ENCODE peak calls at places on chromosomes 6 and 20, in nine cellular contexts. I is cardiac muscle cell, A is brain microvascular endothelial cell, X is foreskin fibroblast, H is sigmoid colon, C is fibroblast of the aortic adventitia, U is hepatocyte, D is nephron progenitor cell, B is fibroblast of mammary gland. F is an unnamed sample.

GRCh38 chr20:33021879-33022732 is 9.3 kb upstream of the BPIFB6 start:
- DNase-seq in A (no peak), X (no peak), D (no peak), I (no peak), U (no peak), B (no peak), H (no peak), C (no peak), F (no peak)

GRCh38 chr6:85127696-85128225 is 322.1 kb upstream of the NT5E start:
- DNase-seq in C (no peak), B (no peak), X (peak; percentile 43), H (no peak), D (no peak), I (no peak), U (no peak), A (no peak), F (no peak)

GRCh38 chr6:113205563-113205962 is 651.6 kb upstream of the MARCKS start:
- DNase-seq in X (no peak), B (no peak), U (no peak), D (no peak), A (no peak), C (no peak), H (no peak), I (no peak), F (no peak)

GRCh38 chr6:112311950-112312547 is 35.1 kb upstream of the RFPL4B start:
- DNase-seq in B (peak; percentile 57), C (peak; percentile 63), A (no peak), X (peak; percentile 65), D (no peak), H (no peak), U (peak; percentile 41), I (peak; percentile 54), F (peak; percentile 33)

GRCh38 chr6:155517282-155517681 is 61.6 kb upstream of the NOX3 start:
- DNase-seq in X (no peak), U (no peak), D (no peak), B (no peak), I (no peak), H (no peak), C (no peak), A (no peak), F (no peak)

GRCh38 chr6:20875369-20875963 is 341.2 kb downstream of the CDKAL1 start:
- DNase-seq in B (peak; percentile 58), I (peak; percentile 40), H (no peak), D (no peak), C (peak; percentile 71), U (peak; percentile 45), A (peak; percentile 62), X (peak; percentile 77), F (no peak)

GRCh38 chr6:145948878-145949613 is 15.1 kb downstream of the SHPRH start:
- DNase-seq in D (no peak), C (no peak), X (peak; percentile 10), I (no peak), A (no peak), U (no peak), H (no peak), B (no peak), F (no peak)

GRCh38 chr6:159043986-159044385 is 805 bp downstream of the TAGAP start:
- DNase-seq in I (no peak), X (no peak), U (no peak), H (no peak), C (no peak), B (no peak), A (no peak), D (no peak), F (no peak)

GRCh38 chr6:75287424-75287823 is 2.8 kb upstream of the TMEM30A start:
- DNase-seq in B (no peak), U (no peak), X (no peak), C (no peak), I (no peak), H (no peak), A (no peak), D (no peak), F (no peak)

GRCh38 chr6:121851056-121851455 is 415.6 kb downstream of the GJA1 start:
- DNase-seq in D (peak; percentile 4), I (peak; percentile 68), A (no peak), B (no peak), X (peak; percentile 42), H (no peak), U (peak; percentile 56), C (peak; percentile 53), F (no peak)

GRCh38 chr20:17620371-17621228 is 50.7 kb downstream of the DSTN start:
- DNase-seq in X (no peak), H (peak; percentile 69), B (no peak), D (no peak), I (no peak), C (no peak), A (no peak), U (no peak), F (no peak)

GRCh38 chr6:42454428-42454791 is 2.7 kb upstream of the TRERF1 start:
- DNase-seq in D (peak; percentile 40), U (peak; percentile 32), B (no peak), X (peak; percentile 14), H (no peak), I (peak; percentile 51), A (no peak), C (peak; percentile 61), F (no peak)

GRCh38 chr20:1943267-1944002 is 48.2 kb downstream of the SIRPA start:
- DNase-seq in U (peak; percentile 46), A (no peak), X (peak; percentile 65), H (peak; percentile 85), B (peak; percentile 82), D (no peak), C (peak; percentile 79), I (no peak), F (no peak)

GRCh38 chr6:158002951-158003853 is 21.5 kb downstream of the SYNJ2 start:
- DNase-seq in D (no peak), A (peak; percentile 97), B (peak; percentile 84), I (no peak), U (peak; percentile 64), H (peak; percentile 87), C (peak; percentile 93), X (peak; percentile 79), F (peak; percentile 84)

GRCh38 chr6:138963531-138963930 is 24.5 kb downstream of the REPS1 start:
- DNase-seq in H (no peak), X (no peak), I (no peak), A (no peak), B (no peak), C (no peak), U (no peak), D (no peak), F (no peak)

GRCh38 chr20:15834857-15835256 is 738.4 kb downstream of the KIF16B start:
- DNase-seq in D (no peak), A (peak; percentile 3), H (no peak), U (no peak), X (no peak), C (no peak), I (no peak), B (no peak), F (no peak)

GRCh38 chr20:31535298-31535697 is 21.1 kb downstream of the HM13 start:
- DNase-seq in C (no peak), X (no peak), H (no peak), A (no peak), I (no peak), D (no peak), B (no peak), U (no peak), F (no peak)

GRCh38 chr20:31536575-31536974 is 22.3 kb downstream of the HM13 start:
- DNase-seq in X (no peak), H (no peak), I (no peak), C (no peak), D (no peak), B (no peak), U (no peak), A (no peak), F (no peak)

GRCh38 chr20:31538327-31538726 is 24.1 kb downstream of the HM13 start:
- DNase-seq in D (no peak), A (no peak), X (no peak), B (no peak), H (no peak), I (no peak), U (no peak), C (no peak), F (no peak)

GRCh38 chr20:31537859-31538245 is 23.6 kb downstream of the HM13 start:
- DNase-seq in D (no peak), A (no peak), H (no peak), U (no peak), C (no peak), X (no peak), I (no peak), B (no peak), F (no peak)

GRCh38 chr20:31537116-31537858 is 23.0 kb downstream of the HM13 start:
- DNase-seq in H (no peak), X (no peak), I (no peak), A (no peak), D (no peak), U (no peak), C (no peak), B (no peak), F (no peak)
- TF ChIP-seq CTCF in H (no peak), X (no peak), I (no peak), A (no peak), D (no peak), U (no peak), C (no peak), B (no peak), F (no peak)

GRCh38 chr6:161522286-161522685 is 248.4 kb upstream of the AGPAT4 start:
- DNase-seq in I (no peak), X (no peak), B (no peak), D (no peak), A (no peak), C (no peak), H (no peak), U (no peak), F (no peak)
- TF ChIP-seq CTCF in I (no peak), X (no peak), B (no peak), D (no peak), A (no peak), C (no peak), H (no peak), U (no peak), F (no peak)

GRCh38 chr6:150681992-150682391 is 82.3 kb downstream of the PLEKHG1 start:
- DNase-seq in C (no peak), U (no peak), H (no peak), B (no peak), I (no peak), D (no peak), X (no peak), A (no peak), F (no peak)
- TF ChIP-seq CTCF in C (no peak), U (no peak), H (no peak), B (no peak), I (no peak), D (no peak), X (no peak), A (no peak), F (no peak)

DNA sequence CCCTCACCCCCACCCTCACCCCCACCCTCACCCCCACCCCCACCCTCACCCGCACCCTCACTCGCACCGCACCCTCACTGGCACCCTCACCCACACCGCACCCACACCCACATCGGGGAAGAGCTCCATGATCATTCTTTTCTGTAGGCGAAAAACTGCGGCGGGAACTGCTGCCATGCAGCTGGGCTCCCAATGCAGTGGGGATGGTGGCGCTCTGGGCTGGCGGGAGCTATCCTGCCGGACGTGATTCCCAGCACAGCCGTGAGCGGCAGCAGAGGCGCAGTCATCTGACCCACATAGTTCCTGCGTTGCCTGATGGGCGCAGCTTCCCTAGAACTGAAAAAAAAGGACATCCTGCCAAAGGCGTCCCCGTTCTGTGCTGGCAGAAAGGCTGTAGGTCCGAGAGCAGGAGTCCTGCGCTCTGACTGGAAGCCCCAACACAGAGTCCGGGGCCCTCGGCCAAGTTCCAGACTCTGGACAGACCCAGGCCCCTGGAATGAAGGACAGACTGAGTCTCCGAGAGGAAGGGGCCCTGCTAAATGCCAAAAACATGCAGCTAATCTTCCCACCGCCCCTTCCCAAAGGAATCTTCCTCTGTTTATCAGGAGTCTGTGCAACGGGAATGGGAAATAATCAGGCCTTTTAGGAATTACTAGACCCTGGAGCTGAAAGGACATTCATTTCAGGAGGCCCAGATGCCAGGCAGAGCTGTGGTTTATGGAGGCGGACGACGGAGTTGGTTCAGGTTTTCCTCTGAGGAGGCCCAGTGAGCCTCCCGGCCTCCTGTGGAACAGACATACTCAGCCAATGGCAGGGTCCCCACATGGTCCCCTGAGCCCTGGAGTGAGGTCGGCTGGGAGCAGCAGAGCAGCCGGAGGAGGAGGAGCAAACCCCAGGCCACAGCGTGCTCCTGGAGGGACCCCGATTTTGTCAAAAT is 14.1 kb upstream of the TCFL5 start:
- DNase-seq in A (peak; percentile 81), H (peak; percentile 95), X (peak; percentile 83), I (peak; percentile 40), U (peak; percentile 90), C (peak; percentile 87), B (peak; percentile 86), D (peak; percentile 71), F (peak; percentile 77)
- TF ChIP-seq CTCF in A (peak; percentile 65), H (peak; percentile 42), X (peak; percentile 40), I (peak; percentile 54), U (peak; percentile 45), C (peak; percentile 63), B (peak; percentile 45), D (peak; percentile 18), F (peak; percentile 47)

F was measured in HFFc6.